ENCODE peak calls at places on chromosomes 12 and 14, in four cellular contexts. T is CD4-positive, CD25-positive, alpha-beta regulatory T cell; Z is A673; X is HCT116. R is an unnamed sample.

GRCh38 chr12:13147688-13148531 is 44.4 kb upstream of the GSG1 start:
- DNase-seq in X (no peak), T (no peak), Z (no peak), R (no peak)

GRCh38 chr12:11829764-11830194 is 180.3 kb downstream of the ETV6 start:
- DNase-seq in T (no peak), X (no peak), Z (no peak), R (no peak)

GRCh38 chr12:24078318-24078765 is 128.9 kb upstream of the SOX5 start:
- DNase-seq in Z (peak; percentile 13), X (no peak), T (no peak), R (no peak)

GRCh38 chr14:36518586-36519430 is 1.2 kb downstream of the NKX2-1 start:
- DNase-seq in Z (no peak), T (no peak), X (no peak), R (no peak)

GRCh38 chr12:132084681-132085635 is 59.2 kb downstream of the DDX51 start:
- DNase-seq in X (no peak), Z (peak; percentile 40), T (peak; percentile 18), R (no peak)

GRCh38 chr12:53065470-53065869 is 13.7 kb downstream of the SPRYD3 start:
- DNase-seq in X (no peak), T (no peak), Z (no peak), R (no peak)

GRCh38 chr14:71365305-71365865 is 458.1 kb downstream of the PCNX1 start:
- DNase-seq in T (no peak), X (no peak), Z (no peak), R (no peak)

GRCh38 chr12:51403159-51403558 is 12.0 kb upstream of the GALNT6 start:
- DNase-seq in X (no peak), Z (no peak), T (no peak), R (no peak)

GRCh38 chr12:107196681-107197080 is 103.3 kb upstream of the CRY1 start:
- DNase-seq in X (no peak), T (no peak), Z (no peak), R (no peak)

GRCh38 chr14:82390586-82390985 is 856.9 kb upstream of the SEL1L start:
- DNase-seq in X (no peak), T (no peak), Z (no peak), R (no peak)

GRCh38 chr12:122161682-122162081 is 12.3 kb downstream of the IL31 start:
- DNase-seq in Z (no peak), X (no peak), T (no peak), R (no peak)

GRCh38 chr14:77607741-77608302 is 8.6 kb downstream of the SPTLC2 start:
- DNase-seq in T (no peak), Z (no peak), X (no peak), R (no peak)

DNA sequence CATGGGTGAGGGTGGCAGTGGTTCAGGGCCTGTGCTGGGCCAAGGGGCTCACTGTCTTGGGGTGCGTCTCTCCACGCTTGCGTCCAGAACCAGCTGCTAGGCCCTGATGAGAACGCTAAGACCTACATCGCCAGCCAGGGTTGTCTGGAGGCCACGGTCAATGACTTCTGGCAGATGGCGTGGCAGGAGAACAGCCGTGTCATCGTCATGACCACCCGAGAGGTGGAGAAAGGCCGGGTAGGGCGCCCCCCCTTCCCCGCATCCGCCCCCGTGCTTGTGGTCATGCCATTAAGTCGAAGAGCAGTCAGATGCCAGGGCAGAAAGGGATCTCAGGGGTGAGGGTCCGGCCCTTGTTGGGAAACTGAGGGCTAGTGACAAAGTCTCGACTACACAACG is 5.2 kb downstream of the PTPN6 start:
- DNase-seq in T (no peak), Z (no peak), X (no peak), R (no peak)
- H3K4me1 ChIP-seq in T (peaks cover 97% of the 10 kb centered on the region), Z (peaks cover 21% of the 10 kb centered on the region), X (peaks cover 12% of the 10 kb centered on the region), R (peaks cover 7% of the 10 kb centered on the region)

GRCh38 chr14:52741865-52742264 is 11.9 kb downstream of the STYX start:
- DNase-seq in X (no peak), Z (no peak), T (peak; percentile 56), R (no peak)
- H3K4me3 ChIP-seq in X (no peak overlapping the region), Z (no peak overlapping the region), T (peak overlapping the region; percentile 88), R (no peak overlapping the region)

DNA sequence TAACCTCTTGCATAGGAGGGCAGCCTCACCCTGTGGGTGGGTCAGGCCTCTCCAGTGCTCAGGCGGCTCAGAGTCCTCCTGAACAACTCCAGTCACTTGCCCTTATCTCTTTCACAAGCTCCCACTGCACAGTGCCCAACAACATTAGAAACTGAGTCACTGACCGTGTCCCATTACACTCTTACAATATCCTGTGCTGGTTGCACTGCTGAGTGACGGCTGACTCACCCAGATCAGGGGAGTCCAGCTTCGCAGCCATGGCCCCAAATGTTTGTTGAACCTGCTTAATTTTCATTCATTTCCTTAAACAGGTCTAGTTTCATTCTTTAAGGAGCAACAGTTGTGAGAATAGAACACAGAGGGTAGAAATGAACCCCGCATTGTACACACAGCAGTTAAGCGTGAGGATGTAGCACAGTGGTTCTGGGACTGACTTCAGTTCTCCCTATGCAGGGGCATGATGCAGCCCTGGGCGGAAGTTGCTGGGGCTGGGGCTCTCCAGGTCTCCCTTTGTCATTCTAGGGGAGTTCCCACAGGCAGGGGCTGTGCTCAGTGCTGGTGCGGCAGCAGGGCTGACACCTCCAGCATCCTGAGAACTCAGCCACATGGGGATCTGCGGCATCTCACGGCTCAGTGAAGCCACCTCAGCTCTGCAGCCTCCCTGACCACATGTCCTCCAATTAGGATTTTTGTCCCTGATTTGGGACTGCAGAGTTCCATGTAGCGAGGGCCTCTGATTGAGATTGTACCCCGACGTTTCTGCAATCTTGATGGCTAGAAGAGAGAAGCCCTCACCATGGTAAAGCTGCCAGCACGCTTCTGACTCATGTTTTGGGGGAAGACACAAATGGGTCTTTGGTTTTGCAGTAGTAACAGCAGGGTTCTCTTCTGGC is 16.1 kb downstream of the GPR68 start:
- DNase-seq in Z (no peak), T (peak; percentile 52), X (no peak), R (no peak)
- H3K4me1 ChIP-seq in Z (no peaks in the 10 kb centered on the region), T (peaks cover 84% of the 10 kb centered on the region), X (no peaks in the 10 kb centered on the region), R (peaks cover 2% of the 10 kb centered on the region)

GRCh38 chr14:53947452-53948180 is 9.0 kb downstream of the BMP4 start:
- DNase-seq in T (no peak), X (no peak), Z (no peak), R (no peak)

GRCh38 chr14:53946404-53947400 is 9.9 kb downstream of the BMP4 start:
- DNase-seq in Z (no peak), T (no peak), X (no peak), R (no peak)

GRCh38 chr14:53943751-53944083 is 12.9 kb downstream of the BMP4 start:
- DNase-seq in Z (no peak), X (no peak), T (no peak), R (no peak)

GRCh38 chr14:53948181-53948884 is 8.3 kb downstream of the BMP4 start:
- DNase-seq in Z (no peak), X (no peak), T (no peak), R (no peak)

DNA sequence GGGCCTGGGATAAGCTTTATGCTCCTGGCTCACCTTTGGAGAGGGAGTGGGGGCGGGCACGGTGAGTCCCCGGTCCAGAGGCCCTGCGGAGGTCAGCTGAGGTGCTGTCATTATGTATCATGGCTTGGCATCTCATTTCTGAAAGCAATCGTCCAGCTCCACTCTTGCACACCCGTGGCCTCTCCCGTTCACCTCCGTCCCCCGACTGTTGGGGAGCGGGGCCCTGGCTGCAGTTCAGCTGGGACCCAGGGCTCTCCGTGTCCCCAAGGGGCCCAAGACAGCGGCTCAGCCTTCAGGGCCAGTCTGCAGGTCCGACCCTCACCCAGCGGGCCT is 10.6 kb downstream of the BMP4 start:
- DNase-seq in Z (no peak), T (no peak), X (no peak), R (no peak)
- H3K4me3 ChIP-seq in Z (no peak overlapping the region), T (no peak overlapping the region), X (no peak overlapping the region), R (peak overlapping the region; percentile 50)

DNA sequence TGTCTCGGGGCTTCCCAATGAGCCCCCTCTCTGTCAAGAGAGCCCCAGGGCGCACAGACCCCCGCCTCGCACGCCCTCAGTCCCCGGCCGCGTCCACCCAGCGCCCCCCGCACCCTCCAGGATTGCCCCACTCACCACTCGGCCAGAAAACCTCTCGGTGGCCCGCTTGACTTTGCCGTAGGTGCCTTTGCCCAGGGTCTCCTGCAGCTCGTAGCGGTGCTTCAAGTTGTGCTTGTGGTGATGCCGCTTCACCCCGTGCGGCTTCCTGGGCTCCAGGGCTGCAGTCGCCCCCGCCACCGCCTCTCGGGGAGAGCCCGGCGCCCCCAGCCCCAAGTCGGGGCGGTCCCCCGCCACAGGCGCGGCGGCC is 492 bp downstream of the NUAK1 start:
- DNase-seq in X (no peak), Z (no peak), T (no peak), R (no peak)
- H3K4me1 ChIP-seq in X (peaks cover 22% of the 10 kb centered on the region), Z (no peaks in the 10 kb centered on the region), T (peaks cover 11% of the 10 kb centered on the region), R (peaks cover 14% of the 10 kb centered on the region)

GRCh38 chr12:106135075-106135474 is 3.7 kb downstream of the NUAK1 start:
- DNase-seq in X (no peak), Z (no peak), T (no peak), R (no peak)
- H3K4me3 ChIP-seq in X (no peak overlapping the region), Z (no peak overlapping the region), T (no peak overlapping the region), R (no peak overlapping the region)

GRCh38 chr12:93153321-93153720 is 224.2 kb upstream of the EEA1 start:
- DNase-seq in X (no peak), Z (no peak), T (no peak), R (no peak)
- H3K4me1 ChIP-seq in X (no peaks in the 10 kb centered on the region), Z (peaks cover 5% of the 10 kb centered on the region), T (no peaks in the 10 kb centered on the region), R (no peaks in the 10 kb centered on the region)

DNA sequence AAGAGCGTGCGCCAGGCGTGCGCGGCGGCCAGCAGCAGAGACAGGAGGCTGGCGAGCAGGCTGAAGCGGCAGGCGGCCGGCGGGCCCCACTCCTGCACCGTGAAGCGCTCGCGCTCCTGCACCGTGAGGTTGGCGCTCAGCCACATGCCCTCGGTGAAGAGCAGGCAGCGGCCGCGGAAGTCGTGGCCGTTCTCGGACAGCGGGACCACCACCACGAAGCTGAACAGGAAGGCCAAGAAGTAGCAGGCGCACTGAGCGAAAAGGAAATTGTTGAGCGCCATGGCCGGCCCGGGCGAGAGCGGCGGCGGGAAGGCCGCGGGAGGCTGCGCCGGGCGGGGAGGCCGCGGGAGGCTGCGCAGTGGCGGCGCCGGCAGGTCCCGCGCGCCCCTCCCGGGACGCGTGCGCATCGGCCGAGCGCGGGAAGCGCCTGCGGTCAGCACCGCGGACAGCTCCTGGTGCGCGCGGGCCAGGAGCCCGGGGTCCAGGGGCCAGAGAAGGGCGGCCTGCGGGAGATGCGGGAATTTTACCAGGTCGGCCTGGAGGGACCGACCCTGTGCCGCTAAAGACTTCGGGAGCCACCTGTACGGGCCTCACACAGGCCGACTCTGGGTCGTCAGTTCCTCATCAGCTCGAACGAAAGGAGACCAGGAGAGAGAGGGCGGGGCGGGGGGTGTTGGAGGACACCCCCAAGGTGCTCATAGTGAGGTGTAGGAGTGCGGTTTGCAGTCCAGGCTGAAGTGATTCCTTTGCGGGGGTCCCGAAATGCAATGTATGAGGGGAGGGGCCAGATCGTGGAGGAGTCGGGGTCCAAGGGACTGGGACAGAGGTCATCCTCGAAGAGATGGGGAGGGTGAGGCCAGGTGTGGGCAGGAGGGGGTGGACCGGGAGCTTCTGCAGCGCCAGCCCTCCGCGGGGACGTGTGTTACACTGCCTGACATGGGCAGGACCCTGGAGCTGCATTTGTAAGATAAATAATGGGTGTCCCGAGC is at the start of gene TMEM179:
- DNase-seq in T (no peak), Z (peak; percentile 47), X (no peak), R (peak; percentile 18)
- H3K4me3 ChIP-seq in T (no peak within 1 kb of the TSS), Z (no peak within 1 kb of the TSS), X (no peak within 1 kb of the TSS), R (peak within 1 kb of the TSS; percentile 12)

R was measured in iPS DF 6.9.